ENCODE peak calls at places on chromosomes 2 and 18, in ten cellular contexts. B is iris pigment epithelial cell, X is iPS DF 19.7, W is GDM1, N is GM10248, P is left lung, Z is COR-L47, M is NCI-H460, F is fibroblast of pulmonary artery, L is substantia nigra. H is an unnamed sample.

GRCh38 chr2:34979148-34979547 is 1376.4 kb upstream of the CRIM1 start:
- DNase-seq in N (no peak), Z (no peak), M (no peak), F (no peak), L (no peak), X (no peak), W (no peak), P (no peak), B (no peak), H (no peak)

GRCh38 chr2:131035112-131035825 is 58.0 kb downstream of the FAM168B start:
- DNase-seq in F (no peak), L (no peak), X (no peak), M (no peak), Z (no peak), P (no peak), B (no peak), N (no peak), W (no peak), H (no peak)

GRCh38 chr2:58686757-58687156 is 445.6 kb upstream of the FANCL start:
- DNase-seq in W (no peak), P (no peak), M (no peak), X (no peak), F (no peak), N (no peak), B (no peak), L (no peak), Z (no peak), H (no peak)

GRCh38 chr2:120454993-120455789 is 109.3 kb downstream of the INHBB start:
- DNase-seq in P (no peak), X (no peak), N (no peak), M (no peak), Z (no peak), F (peak), B (peak), L (no peak), W (no peak), H (no peak)

GRCh38 chr2:210663574-210663973 is 107.2 kb downstream of the CPS1 start:
- DNase-seq in N (no peak), W (no peak), X (no peak), B (peak), L (no peak), F (peak), P (no peak), Z (peak), M (peak), H (no peak)

GRCh38 chr2:203673933-203674332 is 32.5 kb upstream of the CD28 start:
- DNase-seq in M (no peak), L (no peak), P (no peak), Z (no peak), N (peak), X (no peak), F (no peak), B (peak), W (no peak), H (no peak)

GRCh38 chr18:34767601-34768027 is 57.5 kb downstream of the DTNA start:
- DNase-seq in M (no peak), W (no peak), Z (no peak), F (peak), L (no peak), P (no peak), B (peak), X (no peak), N (no peak), H (peak)

GRCh38 chr2:187054501-187055319 is 205.7 kb upstream of the ZSWIM2 start:
- DNase-seq in N (no peak), P (no peak), W (no peak), L (no peak), X (no peak), Z (no peak), M (no peak), F (no peak), B (no peak), H (no peak)

GRCh38 chr2:60958361-60958760 is 59.2 kb upstream of the PEX13 start:
- DNase-seq in Z (no peak), N (no peak), W (no peak), X (no peak), L (no peak), F (peak), P (no peak), B (peak), M (no peak), H (no peak)

GRCh38 chr18:48735070-48735676 is 196.3 kb downstream of the CTIF start:
- DNase-seq in Z (no peak), X (no peak), P (no peak), B (peak), M (no peak), F (no peak), W (peak), L (no peak), N (no peak), H (no peak)

GRCh38 chr2:116517936-116518335 is 1296.6 kb upstream of the DDX18 start:
- DNase-seq in B (no peak), F (no peak), X (no peak), M (no peak), W (no peak), L (no peak), Z (no peak), N (no peak), P (no peak), H (no peak)

GRCh38 chr2:24855703-24856102 is 62.5 kb downstream of the CENPO start:
- DNase-seq in W (no peak), B (peak), M (no peak), L (no peak), X (no peak), P (no peak), N (no peak), F (peak), Z (no peak), H (peak)

GRCh38 chr2:232075859-232076258 is 114.3 kb downstream of the DIS3L2 start:
- DNase-seq in F (no peak), B (no peak), Z (no peak), X (no peak), N (no peak), L (no peak), M (no peak), P (no peak), W (no peak), H (no peak)

GRCh38 chr18:13437034-13437433 is 218.5 kb downstream of the LDLRAD4 start:
- DNase-seq in W (peak), L (no peak), N (no peak), P (no peak), Z (no peak), F (no peak), X (no peak), B (no peak), M (no peak), H (no peak)

GRCh38 chr2:123451517-123451916 is 573.6 kb upstream of the CNTNAP5 start:
- DNase-seq in L (no peak), X (no peak), B (no peak), N (no peak), Z (no peak), P (no peak), M (no peak), W (no peak), F (peak), H (no peak)

GRCh38 chr2:158172719-158173118 is 71.0 kb downstream of the UPP2 start:
- DNase-seq in M (no peak), B (no peak), Z (no peak), L (no peak), F (no peak), N (no peak), X (no peak), P (no peak), W (no peak), H (no peak)

H was measured in fibroblast of the conjunctiva.